ENCODE peak calls at places on chromosome 1, in eight cellular contexts. E, Z, C, Y, N, U, T and M are unnamed samples.

GRCh38 chr1:7093297-7093696 is 308.0 kb downstream of the CAMTA1 start:
- DNase-seq in E (no peak), Z (no peak), C (no peak), Y (no peak), N (peak), U (no peak), T (no peak), M (no peak)

GRCh38 chr1:155072531-155073289 is 5.9 kb upstream of the EFNA3 start:
- DNase-seq in E (no peak), Z (no peak), C (no peak), Y (no peak), N (no peak), U (no peak), T (no peak), M (no peak)

GRCh38 chr1:38015978-38016640 is 3.6 kb downstream of the UTP11 start:
- DNase-seq in E (no peak), Z (no peak), C (no peak), Y (peak), N (no peak), U (no peak), T (no peak), M (no peak)

GRCh38 chr1:76867342-76868130 is at the start of gene ST6GALNAC5:
- DNase-seq in E (no peak), Z (no peak), C (no peak), Y (peak), N (peak), U (no peak), T (no peak), M (no peak)

GRCh38 chr1:175521265-175522040 is 221.9 kb downstream of the TNR start:
- DNase-seq in E (no peak), Z (no peak), C (peak), Y (peak), N (no peak), U (no peak), T (no peak), M (no peak)

GRCh38 chr1:166383137-166383536 is 216.3 kb upstream of the FAM78B start:
- DNase-seq in E (no peak), Z (no peak), C (no peak), Y (no peak), N (peak), U (no peak), T (no peak), M (no peak)

GRCh38 chr1:210456731-210457130 is 128.0 kb downstream of the HHAT start:
- DNase-seq in E (no peak), Z (no peak), C (no peak), Y (no peak), N (no peak), U (no peak), T (no peak), M (no peak)

GRCh38 chr1:121544500-121544899 is 359.7 kb downstream of the SRGAP2C start:
- DNase-seq in E (no peak), Z (no peak), C (no peak), Y (no peak), N (no peak), U (no peak), T (no peak), M (no peak)

DNA sequence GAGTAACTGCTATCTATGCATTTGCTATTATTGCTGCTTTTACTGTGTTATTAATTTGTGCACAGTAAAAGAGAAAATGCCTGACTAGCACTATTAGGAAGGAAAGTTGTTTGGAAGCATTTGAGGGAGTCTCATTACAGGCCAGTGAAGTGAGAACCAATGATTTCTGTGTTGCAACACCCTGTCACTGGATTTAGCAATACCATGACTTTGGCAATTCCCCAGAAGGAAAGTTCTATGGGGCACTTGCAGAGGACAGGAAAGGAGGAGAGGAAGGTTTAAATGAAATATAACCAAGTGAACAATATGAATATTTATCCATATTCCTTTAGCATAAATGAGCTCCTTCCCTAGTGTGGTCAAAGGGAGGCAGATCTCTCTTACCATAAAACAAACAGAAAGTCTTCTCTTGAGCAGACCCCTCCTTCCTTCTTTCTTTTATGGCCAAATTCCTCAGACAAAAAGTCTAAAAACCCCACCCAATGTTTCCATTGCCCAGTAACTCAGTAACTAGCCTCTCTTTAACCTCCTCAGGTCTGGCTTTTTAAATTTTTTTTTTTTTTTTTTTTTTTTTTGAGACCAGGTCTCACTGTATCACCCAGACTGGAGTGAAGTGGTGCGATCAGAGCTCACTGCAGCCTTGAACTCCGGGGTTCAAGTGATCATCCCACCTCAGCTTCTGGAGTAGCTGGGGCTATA is 5.5 kb downstream of the TLR5 start:
- DNase-seq in E (no peak), Z (no peak), C (no peak), Y (no peak), N (no peak), U (no peak), T (peak), M (no peak)
- TF ChIP-seq POLR2AphosphoS5 in E (no peak), Z (no peak), C (peak), Y (no peak), N (no peak), U (no peak), T (peak), M (no peak)

DNA sequence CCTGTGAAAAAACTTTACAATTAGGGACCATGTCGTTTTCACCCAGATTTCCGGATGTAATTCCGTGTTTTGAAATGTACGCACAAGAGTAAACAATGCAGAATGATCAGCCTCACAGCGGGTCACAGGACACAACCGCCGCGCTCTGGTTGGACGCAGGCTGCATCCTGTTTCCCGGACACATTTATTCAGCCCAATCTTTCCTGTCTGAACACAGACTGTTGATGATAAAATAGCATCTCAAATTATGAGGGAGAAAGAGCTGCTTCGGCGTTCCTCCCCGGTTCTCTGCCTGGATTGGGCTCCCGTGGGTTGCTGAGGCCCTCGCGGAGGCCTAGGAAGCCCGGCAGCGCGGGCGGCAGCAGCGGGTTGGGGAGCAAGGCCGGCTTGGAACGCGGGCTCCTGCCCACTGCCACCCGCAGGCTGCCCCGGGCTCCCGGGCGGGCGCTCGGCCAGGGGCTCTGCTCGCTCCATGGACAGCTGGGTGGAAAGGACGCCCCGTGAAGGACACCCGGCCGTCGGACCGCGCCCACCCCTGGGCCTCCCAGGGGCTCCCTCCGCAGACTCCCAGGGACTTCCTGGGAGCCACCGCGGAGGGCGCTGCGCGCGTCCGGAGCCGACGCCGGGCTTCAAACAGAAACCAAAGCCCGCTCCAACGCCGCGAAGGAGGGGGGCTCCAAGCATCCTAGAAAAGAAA is 122.4 kb downstream of the ESRRG start:
- DNase-seq in E (peak), Z (no peak), C (peak), Y (peak), N (peak), U (peak), T (peak), M (peak)
- TF ChIP-seq POLR2AphosphoS5 in E (no peak), Z (no peak), C (peak), Y (no peak), N (peak), U (no peak), T (peak), M (no peak)

GRCh38 chr1:53308512-53308911 is 19.4 kb downstream of the LRP8 start:
- DNase-seq in E (no peak), Z (no peak), C (no peak), Y (no peak), N (no peak), U (no peak), T (no peak), M (no peak)
- TF ChIP-seq POLR2AphosphoS5 in E (no peak), Z (no peak), C (no peak), Y (no peak), N (no peak), U (no peak), T (no peak), M (no peak)

GRCh38 chr1:50458507-50458906 is 35.3 kb upstream of the DMRTA2 start:
- DNase-seq in E (no peak), Z (no peak), C (no peak), Y (no peak), N (no peak), U (no peak), T (no peak), M (no peak)
- TF ChIP-seq POLR2AphosphoS5 in E (no peak), Z (no peak), C (no peak), Y (no peak), N (no peak), U (no peak), T (no peak), M (no peak)

GRCh38 chr1:147172168-147173016 is at the start of gene PRKAB2:
- DNase-seq in E (peak), Z (peak), C (peak), Y (peak), N (peak), U (peak), T (peak), M (peak)
- TF ChIP-seq POLR2AphosphoS5 in E (no peak), Z (no peak), C (peak), Y (peak), N (peak), U (peak), T (peak), M (peak)

DNA sequence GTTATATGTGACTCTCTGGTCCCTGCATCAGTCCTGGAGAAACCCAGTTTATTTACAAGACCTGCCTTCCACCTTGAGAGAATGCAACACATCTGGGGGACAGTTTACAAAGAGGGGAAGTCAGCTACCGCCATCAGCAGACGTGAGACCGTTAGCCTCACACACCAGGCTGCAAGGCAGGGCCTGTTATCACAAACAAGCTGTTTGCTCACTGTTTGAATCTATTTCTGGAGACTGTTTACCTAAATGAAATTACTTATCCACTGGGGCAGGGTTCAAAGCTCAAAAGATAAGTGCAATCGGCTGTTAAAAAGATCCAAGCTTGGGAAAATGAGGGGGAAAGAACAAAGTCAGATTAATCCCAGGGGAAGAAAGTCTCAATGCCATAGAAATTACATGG is 134.4 kb downstream of the ZNF281 start:
- DNase-seq in E (no peak), Z (peak), C (no peak), Y (no peak), N (no peak), U (no peak), T (no peak), M (no peak)
- TF ChIP-seq POLR2AphosphoS5 in E (no peak), Z (no peak), C (no peak), Y (no peak), N (no peak), U (no peak), T (no peak), M (no peak)

DNA sequence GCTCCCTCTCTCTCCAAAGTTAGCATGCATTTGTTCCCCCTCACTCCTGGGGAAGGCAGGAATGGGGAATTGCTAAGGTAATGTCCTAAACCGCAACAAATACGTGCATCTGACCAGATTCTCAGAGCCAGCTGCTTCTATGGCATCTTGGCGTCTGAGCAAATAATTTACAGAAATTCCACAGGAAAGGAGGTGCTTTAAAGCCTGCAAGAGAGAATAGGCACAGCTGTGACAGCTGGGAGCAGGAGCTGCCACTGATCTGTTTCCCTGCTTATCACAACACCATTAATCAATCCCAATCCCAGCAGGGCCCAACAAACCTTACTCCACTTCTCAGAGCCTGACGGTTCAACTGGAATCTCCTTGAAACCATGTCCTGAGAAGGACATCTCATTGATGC is 83.5 kb upstream of the ZNF281 start:
- DNase-seq in E (no peak), Z (no peak), C (no peak), Y (no peak), N (no peak), U (no peak), T (no peak), M (no peak)
- TF ChIP-seq POLR2AphosphoS5 in E (no peak), Z (no peak), C (no peak), Y (no peak), N (no peak), U (no peak), T (no peak), M (no peak)

GRCh38 chr1:153133743-153134142 is 16.9 kb downstream of the SPRR2G start:
- DNase-seq in E (no peak), Z (no peak), C (no peak), Y (no peak), N (no peak), U (no peak), T (no peak), M (no peak)
- TF ChIP-seq POLR2AphosphoS5 in E (no peak), Z (no peak), C (no peak), Y (no peak), N (no peak), U (no peak), T (no peak), M (no peak)